ENCODE peak calls at places on chromosomes 6 and 20, in five cellular contexts. V is left ventricle myocardium inferior, J is H9, O is HCT116, P is neuronal stem cell. A is an unnamed sample. For H3K4me1, the result is how much of the 10 kb centered on the place peaks cover.

GRCh38 chr6:153130515-153131036 is 506 bp downstream of the RGS17 start:
- DNase-seq in V (no peak), J (no peak), O (no peak), P (peak), A (no peak)

GRCh38 chr20:46343358-46344357 is 35.4 kb upstream of the CDH22 start:
- DNase-seq in V (no peak), J (no peak), O (no peak), P (no peak), A (no peak)

GRCh38 chr6:150698421-150698820 is 98.7 kb downstream of the PLEKHG1 start:
- DNase-seq in V (no peak), J (no peak), O (no peak), P (no peak), A (no peak)

GRCh38 chr6:158220786-158221442 is 52.8 kb downstream of the GTF2H5 start:
- DNase-seq in V (peak), J (peak), O (peak), P (peak), A (peak)

GRCh38 chr6:49430187-49430586 is 32.9 kb downstream of the MMUT start:
- DNase-seq in V (no peak), J (no peak), O (no peak), P (no peak), A (no peak)

GRCh38 chr6:14072084-14072483 is 45.5 kb upstream of the CD83 start:
- DNase-seq in V (no peak), J (no peak), O (no peak), P (no peak), A (no peak)

GRCh38 chr6:39051399-39052122 is 3.0 kb downstream of the GLP1R start:
- DNase-seq in V (no peak), J (no peak), O (no peak), P (no peak), A (no peak)

GRCh38 chr6:4017847-4018193 is 61.1 kb downstream of the FAM217A start:
- DNase-seq in V (no peak), J (no peak), O (peak), P (no peak), A (peak)

GRCh38 chr20:63974402-63975200 is 4.8 kb downstream of the SAMD10 start:
- DNase-seq in V (peak), J (peak), O (no peak), P (no peak), A (no peak)

GRCh38 chr6:46521464-46521971 is 30.3 kb upstream of the RCAN2 start:
- DNase-seq in V (no peak), J (no peak), O (no peak), P (no peak), A (no peak)

GRCh38 chr6:33826537-33826936 is 22.7 kb upstream of the MLN start:
- DNase-seq in V (no peak), J (no peak), O (no peak), P (no peak), A (no peak)

GRCh38 chr6:97195117-97195516 is 87.9 kb downstream of the MMS22L start:
- DNase-seq in V (no peak), J (no peak), O (no peak), P (no peak), A (no peak)

GRCh38 chr6:22248513-22249308 is 48.1 kb downstream of the PRL start:
- DNase-seq in V (no peak), J (no peak), O (no peak), P (no peak), A (no peak)

GRCh38 chr6:111478749-111479148 is 4.3 kb downstream of the REV3L start:
- DNase-seq in V (no peak), J (no peak), O (peak), P (peak), A (peak)

GRCh38 chr6:139129284-139129683 is 5.6 kb upstream of the HECA start:
- DNase-seq in V (no peak), J (no peak), O (no peak), P (no peak), A (no peak)

GRCh38 chr6:157710604-157711003 is 112.4 kb upstream of the SNX9 start:
- DNase-seq in V (no peak), J (no peak), O (no peak), P (no peak), A (no peak)

GRCh38 chr20:23954008-23954745 is 34.4 kb downstream of the GGTLC1 start:
- DNase-seq in V (no peak), J (no peak), O (no peak), P (no peak), A (no peak)

GRCh38 chr6:8063762-8064637 is at the start of gene BLOC1S5:
- DNase-seq in V (peak), J (peak), O (peak), P (peak), A (peak)

GRCh38 chr6:53986721-53987526 is 124.3 kb upstream of the MLIP start:
- DNase-seq in V (no peak), J (no peak), O (no peak), P (no peak), A (peak)

GRCh38 chr6:35192301-35192860 is 21.4 kb upstream of the SCUBE3 start:
- DNase-seq in V (no peak), J (no peak), O (no peak), P (no peak), A (peak)

GRCh38 chr6:294656-295565 is 2.6 kb downstream of the DUSP22 start:
- DNase-seq in V (no peak), J (no peak), O (no peak), P (no peak), A (no peak)

GRCh38 chr6:161890133-161890833 is 616.4 kb upstream of the AGPAT4 start:
- DNase-seq in V (no peak), J (no peak), O (no peak), P (no peak), A (peak)

GRCh38 chr20:15977758-15978157 is 595.5 kb downstream of the KIF16B start:
- DNase-seq in V (no peak), J (no peak), O (no peak), P (no peak), A (no peak)

GRCh38 chr20:49887828-49888340 is 27.4 kb downstream of the SPATA2 start:
- DNase-seq in V (no peak), J (no peak), O (no peak), P (no peak), A (no peak)

GRCh38 chr6:129590408-129591022 is 119.5 kb downstream of the ARHGAP18 start:
- DNase-seq in V (no peak), J (no peak), O (no peak), P (no peak), A (no peak)

GRCh38 chr6:154614641-154615040 is 104.2 kb upstream of the CNKSR3 start:
- DNase-seq in V (no peak), J (no peak), O (no peak), P (no peak), A (no peak)

GRCh38 chr6:97040355-97040860 is 115.9 kb downstream of the KLHL32 start:
- DNase-seq in V (no peak), J (no peak), O (no peak), P (no peak), A (no peak)

GRCh38 chr20:17498641-17499040 is 32.5 kb downstream of the BFSP1 start:
- DNase-seq in V (no peak), J (no peak), O (no peak), P (no peak), A (no peak)

GRCh38 chr6:15431762-15432495 is 186.1 kb downstream of the JARID2 start:
- DNase-seq in V (no peak), J (peak), O (no peak), P (no peak), A (no peak)

GRCh38 chr6:76697585-76697984 is 625.1 kb upstream of the IMPG1 start:
- DNase-seq in V (no peak), J (no peak), O (peak), P (no peak), A (no peak)

GRCh38 chr20:2800590-2801458 is at the start of gene CPXM1:
- DNase-seq in V (no peak), J (peak), O (no peak), P (peak), A (peak)

GRCh38 chr6:3312604-3313167 is 53.9 kb downstream of the PSMG4 start:
- DNase-seq in V (no peak), J (no peak), O (no peak), P (no peak), A (no peak)

GRCh38 chr6:151716446-151717047 is 90.9 kb upstream of the ESR1 start:
- DNase-seq in V (no peak), J (peak), O (no peak), P (no peak), A (no peak)

GRCh38 chr20:5751856-5752255 is 1.7 kb downstream of the SHLD1 start:
- DNase-seq in V (no peak), J (no peak), O (no peak), P (no peak), A (no peak)

GRCh38 chr20:64049060-64049886 is at the start of gene SOX18:
- DNase-seq in V (peak), J (peak), O (no peak), P (no peak), A (peak)

DNA sequence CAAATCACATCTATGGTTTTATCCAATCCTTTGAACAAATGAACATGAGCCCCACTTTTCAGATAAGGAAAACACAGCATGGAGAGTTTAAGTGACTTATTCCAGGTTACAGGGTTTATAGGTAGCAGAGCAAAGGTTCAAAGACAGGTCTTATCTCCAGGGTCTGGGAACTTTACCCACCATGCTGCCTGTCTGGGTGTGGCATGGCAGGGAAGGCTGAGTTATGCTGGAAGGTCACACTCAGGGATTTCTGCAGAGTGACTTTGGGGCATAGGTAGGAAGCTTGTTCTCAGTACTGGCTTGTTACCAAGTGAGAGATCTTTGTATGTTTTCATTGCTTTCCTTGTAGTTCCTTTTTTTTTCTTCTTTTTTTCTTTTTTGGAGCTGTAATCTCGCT is 1.8 kb downstream of the ZNF831 start:
- DNase-seq in V (no peak), J (no peak), O (no peak), P (no peak), A (no peak)
- H3K4me1 ChIP-seq in V (under half), J (under half), O (under half), P (under half), A (under half)

DNA sequence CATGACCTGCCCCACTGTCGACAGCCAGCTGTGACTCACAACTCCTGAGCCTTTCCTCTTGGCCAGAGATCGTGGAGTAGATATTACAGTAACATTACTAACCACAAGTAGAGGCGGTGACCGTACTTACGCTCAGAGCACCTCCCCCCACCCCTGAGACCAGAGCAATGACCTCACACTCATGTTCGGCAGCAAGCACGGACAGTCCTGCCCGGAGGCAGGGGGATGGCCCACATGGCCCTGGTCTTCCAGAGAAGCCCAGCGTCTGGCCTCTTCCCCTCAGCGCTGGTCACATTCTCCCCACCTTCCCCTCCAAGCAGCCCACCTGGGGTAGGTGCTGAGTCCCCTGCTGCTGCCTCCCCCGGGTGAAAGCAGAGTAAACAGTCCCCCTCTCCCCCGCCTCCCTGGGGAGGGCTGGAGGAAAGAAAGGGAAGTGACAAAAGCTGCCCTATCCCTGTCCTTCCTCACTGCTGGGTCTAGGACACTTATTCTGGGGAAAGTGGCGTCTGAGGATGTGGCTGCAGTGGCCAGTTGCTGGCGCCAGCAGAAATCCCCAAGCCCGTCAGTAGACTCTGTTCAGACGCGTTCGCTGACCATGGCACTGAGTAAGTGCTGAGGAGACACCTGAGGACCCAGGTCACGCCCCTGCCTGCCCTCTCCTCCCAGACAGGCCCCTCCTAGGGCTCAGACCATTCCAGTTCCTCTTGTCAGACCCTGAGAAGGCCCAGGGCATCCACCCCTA is 68.5 kb downstream of the MRPL14 start:
- DNase-seq in V (peak), J (no peak), O (peak), P (no peak), A (no peak)
- H3K4me1 ChIP-seq in V (half or more), J (under half), O (half or more), P (under half), A (under half)

DNA sequence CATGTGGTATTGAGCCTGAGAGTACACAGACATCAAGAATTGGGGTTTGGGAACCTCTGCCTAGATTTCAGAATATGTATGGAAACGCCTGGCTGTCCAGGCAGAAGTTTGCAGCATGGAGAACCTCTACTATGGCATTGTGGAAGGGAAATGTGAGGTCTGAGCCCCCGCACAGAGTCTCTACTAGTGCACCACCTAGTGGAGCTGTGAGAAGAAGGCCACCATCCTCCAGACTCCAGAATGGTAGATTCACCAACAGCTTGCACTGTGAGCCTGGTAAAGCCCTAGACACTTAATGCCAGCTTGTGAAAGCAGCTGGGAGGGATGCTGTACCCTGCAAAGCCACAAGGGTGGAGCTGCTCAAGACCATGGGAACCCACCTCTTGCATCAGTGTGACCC is 658.2 kb downstream of the HACE1 start:
- DNase-seq in V (no peak), J (no peak), O (no peak), P (no peak), A (no peak)
- H3K4me1 ChIP-seq in V (under half), J (under half), O (under half), P (under half), A (under half)

GRCh38 chr20:56845546-56846081 is 216.5 kb downstream of the TFAP2C start:
- DNase-seq in V (no peak), J (no peak), O (no peak), P (no peak), A (no peak)
- H3K4me1 ChIP-seq in V (under half), J (under half), O (under half), P (under half), A (under half)